ENCODE peak calls at places on chromosomes 12 and 14, in four cellular contexts. G is A549; N is CD8-positive, alpha-beta memory T cell; W is left ventricle myocardium inferior. P is an unnamed sample.

GRCh38 chr12:124847675-124848074 is 16.0 kb downstream of the SCARB1 start:
- DNase-seq in G (no peak), N (no peak), W (no peak), P (no peak)

GRCh38 chr14:72970058-72970630 is 43.9 kb downstream of the DCAF4 start:
- DNase-seq in G (no peak), N (no peak), W (peak), P (no peak)

GRCh38 chr12:118035194-118036041 is 18.9 kb downstream of the RFC5 start:
- DNase-seq in G (no peak), N (no peak), W (no peak), P (no peak)

GRCh38 chr14:70692210-70692609 is 50.5 kb downstream of the TTC9 start:
- DNase-seq in G (no peak), N (no peak), W (peak), P (no peak)

GRCh38 chr12:57467915-57468314 is 8.3 kb downstream of the GLI1 start:
- DNase-seq in G (no peak), N (no peak), W (no peak), P (no peak)

GRCh38 chr12:75097003-75097402 is 112.6 kb downstream of the KCNC2 start:
- DNase-seq in G (no peak), N (no peak), W (no peak), P (no peak)

GRCh38 chr14:60002819-60003492 is 83.0 kb downstream of the LRRC9 start:
- DNase-seq in G (no peak), N (no peak), W (peak), P (no peak)

GRCh38 chr12:18799140-18799446 is 61.2 kb downstream of the CAPZA3 start:
- DNase-seq in G (no peak), N (no peak), W (no peak), P (no peak)

GRCh38 chr12:26058308-26058707 is 66.5 kb downstream of the BHLHE41 start:
- DNase-seq in G (no peak), N (no peak), W (no peak), P (no peak)

DNA sequence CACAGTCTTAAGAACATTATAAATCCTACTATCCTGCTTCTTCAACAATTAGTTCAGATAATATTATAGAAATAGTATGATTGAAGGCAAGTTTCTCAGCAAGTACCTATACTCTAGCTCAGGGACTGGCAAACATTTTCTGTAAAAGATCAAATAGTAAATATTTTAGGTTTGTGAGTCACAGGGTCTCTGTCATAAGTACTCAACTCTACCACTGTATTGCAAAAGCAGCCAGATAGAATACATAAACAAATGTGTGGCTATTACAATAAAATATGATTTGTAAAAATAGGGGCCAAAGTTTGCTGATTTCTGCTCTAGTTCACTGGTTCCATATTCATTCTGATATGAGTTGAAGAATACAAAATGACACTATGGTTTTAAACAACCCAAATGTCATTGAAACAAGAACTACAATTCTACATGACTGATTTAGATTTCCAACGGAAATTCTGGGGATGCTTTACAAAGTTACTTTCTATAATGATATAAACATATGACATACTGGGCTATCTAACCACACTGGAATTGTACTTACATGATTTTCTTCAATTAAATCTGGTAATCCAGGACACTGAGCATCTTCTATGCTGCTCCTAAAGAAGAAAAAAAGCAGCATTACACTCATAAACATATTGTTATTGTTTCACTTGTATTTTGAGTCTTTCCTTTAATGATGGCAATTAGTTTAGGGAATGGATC is 23.2 kb downstream of the LGALS3 start:
- DNase-seq in G (no peak), N (no peak), W (no peak), P (no peak)
- H3K27ac ChIP-seq in G (no peak), N (no peak), W (no peak), P (no peak)

GRCh38 chr12:105085537-105085936 is 1.3 kb upstream of the ALDH1L2 start:
- DNase-seq in G (no peak), N (no peak), W (no peak), P (no peak)
- H3K27ac ChIP-seq in G (no peak), N (no peak), W (no peak), P (no peak)

DNA sequence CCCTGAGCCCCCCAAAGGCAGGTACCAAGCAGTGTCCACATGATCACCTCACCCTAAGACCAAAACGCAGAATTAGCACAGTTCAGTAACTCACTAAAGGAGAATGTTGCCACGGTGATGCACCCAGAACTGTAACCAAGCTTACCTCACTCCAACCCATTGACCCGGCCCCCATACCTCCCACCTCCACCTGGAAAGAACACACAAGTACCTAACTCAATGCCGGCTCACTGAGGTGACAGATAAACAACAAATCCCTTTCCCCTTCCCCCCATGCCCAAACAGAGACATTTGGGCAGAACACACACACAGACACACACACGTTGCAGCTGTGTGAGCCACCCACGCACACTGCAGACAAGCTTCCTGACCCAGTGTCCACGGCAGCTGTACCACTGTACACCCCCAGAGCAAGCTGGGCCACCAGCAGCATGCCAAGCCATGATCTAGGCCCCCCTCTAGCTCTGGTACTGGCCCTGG is 1.3 kb downstream of the RAPGEF3 start:
- DNase-seq in G (no peak), N (no peak), W (no peak), P (peak)
- H3K27ac ChIP-seq in G (no peak), N (no peak), W (peak), P (peak)

DNA sequence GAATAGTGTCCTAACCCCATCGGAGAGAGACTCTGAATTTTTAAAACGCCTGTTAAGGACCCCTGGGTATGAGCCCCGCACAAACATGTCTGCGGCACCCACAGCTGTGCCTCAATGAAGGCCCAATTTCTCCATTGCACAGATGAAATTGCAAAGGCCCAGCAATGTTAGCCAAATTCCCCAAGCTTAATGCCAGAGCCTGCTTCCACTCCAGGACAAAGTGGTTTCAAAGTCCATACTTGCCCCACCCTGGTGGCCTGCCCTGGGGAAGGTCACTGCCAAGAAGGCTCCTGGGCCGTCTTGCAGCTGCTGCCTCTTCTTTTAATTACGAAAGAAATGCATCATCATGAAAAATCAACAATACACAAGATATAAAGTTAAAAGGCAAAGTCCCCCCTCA is 1179.7 kb downstream of the VRK1 start:
- DNase-seq in G (no peak), N (no peak), W (peak), P (no peak)
- H3K27ac ChIP-seq in G (no peak), N (peak), W (peak), P (peak)

P was measured in upper lobe of right lung.